ENCODE peak calls at places on chromosome 2, in ten cellular contexts. M is GM23248, S is OCI-LY7, K is Caki2, U is GM23338, C is cardiac fibroblast, A is H54, X is pulmonary artery endothelial cell, E is heart right ventricle, B is amniotic stem cell. Q is an unnamed sample.

GRCh38 chr2:118115761-118116160 is 27.5 kb downstream of the INSIG2 start:
- DNase-seq in M (no peak), U (no peak), A (no peak), K (no peak), E (no peak), C (no peak), B (no peak), S (no peak), X (no peak), Q (no peak)

GRCh38 chr2:188279093-188279445 is 12.6 kb upstream of the GULP1 start:
- DNase-seq in M (no peak), B (no peak), X (no peak), A (no peak), C (no peak), E (no peak), U (peak), S (no peak), K (no peak), Q (no peak)

GRCh38 chr2:220504890-220505564 is 877.6 kb downstream of the SLC4A3 start:
- DNase-seq in C (peak), U (peak), E (no peak), B (no peak), K (peak), S (no peak), X (no peak), A (peak), M (peak), Q (no peak)

GRCh38 chr2:75596784-75597183 is 36.0 kb upstream of the EVA1A start:
- DNase-seq in E (no peak), C (no peak), K (peak), B (no peak), M (peak), U (no peak), A (no peak), S (no peak), X (no peak), Q (no peak)

GRCh38 chr2:10306901-10307463 is 4.3 kb downstream of the HPCAL1 start:
- DNase-seq in E (no peak), X (no peak), U (no peak), S (no peak), M (no peak), A (no peak), B (no peak), K (no peak), C (no peak), Q (no peak)

GRCh38 chr2:120437604-120438000 is 91.7 kb downstream of the INHBB start:
- DNase-seq in U (no peak), C (no peak), E (no peak), B (no peak), S (no peak), X (no peak), A (no peak), K (no peak), M (peak), Q (no peak)

GRCh38 chr2:17615152-17615551 is 74.7 kb downstream of the VSNL1 start:
- DNase-seq in E (no peak), S (no peak), X (no peak), A (no peak), B (no peak), C (no peak), M (no peak), U (no peak), K (no peak), Q (no peak)

GRCh38 chr2:174153757-174154680 is 94.3 kb downstream of the OLA1 start:
- DNase-seq in E (no peak), S (no peak), U (no peak), M (peak), A (no peak), X (peak), K (peak), B (peak), C (peak), Q (no peak)

GRCh38 chr2:234483568-234484251 is 13.2 kb downstream of the ARL4C start:
- DNase-seq in M (peak), X (no peak), C (peak), K (no peak), E (no peak), S (peak), B (no peak), U (peak), A (no peak), Q (no peak)

GRCh38 chr2:127675335-127676261 is at the start of gene LIMS2:
- DNase-seq in E (peak), C (peak), B (peak), S (no peak), M (peak), A (peak), K (no peak), X (no peak), U (peak), Q (peak)

GRCh38 chr2:143635936-143636335 is 506.7 kb downstream of the ARHGAP15 start:
- DNase-seq in M (no peak), B (no peak), U (no peak), C (no peak), A (no peak), K (no peak), X (no peak), E (no peak), S (no peak), Q (no peak)

GRCh38 chr2:31381601-31382000 is 32.9 kb downstream of the XDH start:
- DNase-seq in K (no peak), U (no peak), E (no peak), M (no peak), S (no peak), X (no peak), A (no peak), C (no peak), B (no peak), Q (no peak)

GRCh38 chr2:132974477-132975050 is 304.6 kb upstream of the LYPD1 start:
- DNase-seq in S (no peak), C (no peak), U (no peak), K (no peak), X (no peak), E (no peak), M (no peak), B (no peak), A (no peak), Q (no peak)

GRCh38 chr2:43609304-43609883 is 13.6 kb upstream of the THADA start:
- DNase-seq in A (no peak), B (peak), U (peak), M (peak), S (peak), C (peak), E (peak), K (peak), X (peak), Q (peak)

GRCh38 chr2:1856481-1856880 is 112.2 kb upstream of the PXDN start:
- DNase-seq in M (no peak), S (no peak), B (no peak), U (no peak), C (no peak), A (no peak), K (no peak), X (no peak), E (no peak), Q (no peak)

GRCh38 chr2:43169091-43169936 is 57.1 kb downstream of the ZFP36L2 start:
- DNase-seq in U (no peak), A (no peak), M (no peak), K (no peak), C (no peak), S (peak), X (no peak), E (no peak), B (no peak), Q (peak)

GRCh38 chr2:206727287-206727686 is 9.1 kb upstream of the DYTN start:
- DNase-seq in M (no peak), B (no peak), A (no peak), X (no peak), S (no peak), E (no peak), C (no peak), K (no peak), U (no peak), Q (no peak)

GRCh38 chr2:72788756-72789155 is 37.1 kb downstream of the EXOC6B start:
- DNase-seq in E (no peak), X (peak), C (peak), A (peak), U (no peak), K (no peak), B (no peak), M (peak), S (no peak), Q (no peak)

GRCh38 chr2:200767111-200767885 is 44.4 kb upstream of the BZW1 start:
- DNase-seq in B (no peak), A (no peak), U (no peak), K (no peak), X (no peak), M (no peak), C (no peak), E (no peak), S (no peak), Q (no peak)

GRCh38 chr2:45951025-45951737 is 299.7 kb downstream of the PRKCE start:
- DNase-seq in U (no peak), M (no peak), B (no peak), A (no peak), X (no peak), K (no peak), E (no peak), S (no peak), C (no peak), Q (peak)

GRCh38 chr2:111702119-111702808 is 181.7 kb downstream of the ANAPC1 start:
- DNase-seq in A (peak), S (peak), U (peak), M (peak), X (no peak), E (peak), C (peak), B (no peak), K (peak), Q (peak)

GRCh38 chr2:25851740-25852503 is 26.4 kb downstream of the ASXL2 start:
- DNase-seq in X (peak), B (peak), A (peak), E (peak), C (peak), S (peak), K (peak), M (peak), U (peak), Q (no peak)

GRCh38 chr2:237727363-237727762 is 71.2 kb upstream of the RBM44 start:
- DNase-seq in S (no peak), C (peak), X (no peak), B (no peak), M (peak), U (no peak), A (peak), E (no peak), K (no peak), Q (peak)

GRCh38 chr2:169743549-169743948 is 9.9 kb downstream of the KLHL23 start:
- DNase-seq in U (no peak), A (no peak), S (no peak), B (no peak), X (no peak), K (no peak), C (no peak), M (no peak), E (no peak), Q (no peak)

GRCh38 chr2:149894760-149895159 is 307.2 kb upstream of the MMADHC start:
- DNase-seq in M (no peak), X (no peak), A (no peak), C (peak), S (no peak), U (no peak), K (no peak), B (no peak), E (no peak), Q (no peak)

GRCh38 chr2:74514368-74515270 is at the start of gene TLX2:
- DNase-seq in B (no peak), C (no peak), X (no peak), S (no peak), E (no peak), M (peak), K (no peak), U (peak), A (no peak), Q (no peak)

GRCh38 chr2:180110469-180110868 is 103.4 kb upstream of the CWC22 start:
- DNase-seq in S (no peak), K (no peak), U (no peak), X (no peak), M (no peak), A (no peak), E (no peak), C (no peak), B (no peak), Q (no peak)

GRCh38 chr2:166372046-166372445 is 3.7 kb downstream of the SCN9A start:
- DNase-seq in U (no peak), A (no peak), E (no peak), X (no peak), C (peak), M (no peak), S (no peak), B (no peak), K (no peak), Q (no peak)

GRCh38 chr2:9001778-9002177 is 1.7 kb downstream of the MBOAT2 start:
- DNase-seq in A (no peak), S (no peak), M (no peak), C (no peak), B (no peak), E (no peak), U (no peak), X (no peak), K (no peak), Q (no peak)

GRCh38 chr2:232300894-232301387 is 77.6 kb upstream of the ALPP start:
- DNase-seq in S (no peak), E (no peak), X (peak), C (peak), A (peak), B (no peak), U (no peak), M (peak), K (peak), Q (no peak)

GRCh38 chr2:190425221-190425866 is 17.2 kb downstream of the MFSD6 start:
- DNase-seq in K (no peak), M (no peak), E (no peak), C (no peak), S (no peak), B (no peak), A (no peak), U (no peak), X (no peak), Q (no peak)